ENCODE peak calls at places on chromosomes 2 and 18, in seven cellular contexts. Y is nephron progenitor cell, M is right lobe of liver, I is A549, E is AG04449, Z is IMR-90, J is pancreas. L is an unnamed sample.

GRCh38 chr2:179580378-179581146 is 280.9 kb downstream of the ZNF385B start:
- DNase-seq in J (peak), E (no peak), M (peak), Y (no peak), Z (no peak), I (no peak), L (no peak)

GRCh38 chr2:121319941-121320340 is 34.9 kb upstream of the TFCP2L1 start:
- DNase-seq in M (no peak), Y (no peak), I (no peak), Z (no peak), J (no peak), E (no peak), L (no peak)

GRCh38 chr18:43805646-43806194 is 528.4 kb upstream of the SYT4 start:
- DNase-seq in E (no peak), Z (no peak), J (no peak), I (no peak), M (no peak), Y (peak), L (no peak)

GRCh38 chr2:125745514-125745913 is 910.4 kb upstream of the GYPC start:
- DNase-seq in E (no peak), M (no peak), J (no peak), I (no peak), Z (no peak), Y (peak), L (peak)

GRCh38 chr2:132677661-132678060 is 7.7 kb upstream of the LYPD1 start:
- DNase-seq in Z (peak), J (no peak), E (no peak), Y (no peak), I (no peak), M (no peak), L (no peak)

GRCh38 chr2:145846986-145847385 is 1327.1 kb upstream of the ZEB2 start:
- DNase-seq in M (no peak), J (no peak), I (no peak), Y (no peak), E (no peak), Z (peak), L (no peak)

GRCh38 chr2:43405829-43406228 is 179.4 kb upstream of the ZFP36L2 start:
- DNase-seq in Z (no peak), Y (peak), I (no peak), J (no peak), M (no peak), E (no peak), L (no peak)

GRCh38 chr2:18209934-18210639 is 331.6 kb downstream of the KCNS3 start:
- DNase-seq in Z (peak), Y (no peak), M (no peak), E (peak), J (no peak), I (peak), L (no peak)

GRCh38 chr2:187497858-187498463 is 49.9 kb upstream of the CALCRL start:
- DNase-seq in Y (no peak), I (no peak), Z (no peak), E (no peak), J (no peak), M (no peak), L (no peak)
- TF ChIP-seq CTCF in Y (peak), I (peak), Z (peak), E (peak), J (peak), M (peak), L (peak)

DNA sequence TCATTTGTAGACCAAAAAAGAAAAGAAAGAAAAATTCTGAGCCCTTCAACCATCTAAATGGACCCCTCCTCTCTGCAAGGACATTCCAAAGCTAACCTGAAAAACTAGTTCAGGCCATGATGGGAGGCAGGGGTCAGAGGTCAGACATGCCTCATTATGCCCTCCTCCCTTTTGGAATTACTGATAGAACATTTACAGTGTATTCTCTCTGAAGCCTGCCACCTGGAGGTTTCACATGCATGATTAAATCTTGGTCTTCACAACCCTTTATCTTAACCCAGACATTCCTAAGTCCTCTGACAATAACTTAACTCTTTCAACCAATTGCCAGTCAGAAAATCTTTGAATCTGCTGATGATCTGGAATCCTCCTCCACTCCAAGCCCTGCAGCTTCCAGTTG is 86.0 kb downstream of the SPP2 start:
- DNase-seq in Z (no peak), Y (peak), M (no peak), I (no peak), E (no peak), J (no peak), L (no peak)
- TF ChIP-seq CTCF in Z (no peak), Y (no peak), M (no peak), I (no peak), E (no peak), J (no peak), L (no peak)

DNA sequence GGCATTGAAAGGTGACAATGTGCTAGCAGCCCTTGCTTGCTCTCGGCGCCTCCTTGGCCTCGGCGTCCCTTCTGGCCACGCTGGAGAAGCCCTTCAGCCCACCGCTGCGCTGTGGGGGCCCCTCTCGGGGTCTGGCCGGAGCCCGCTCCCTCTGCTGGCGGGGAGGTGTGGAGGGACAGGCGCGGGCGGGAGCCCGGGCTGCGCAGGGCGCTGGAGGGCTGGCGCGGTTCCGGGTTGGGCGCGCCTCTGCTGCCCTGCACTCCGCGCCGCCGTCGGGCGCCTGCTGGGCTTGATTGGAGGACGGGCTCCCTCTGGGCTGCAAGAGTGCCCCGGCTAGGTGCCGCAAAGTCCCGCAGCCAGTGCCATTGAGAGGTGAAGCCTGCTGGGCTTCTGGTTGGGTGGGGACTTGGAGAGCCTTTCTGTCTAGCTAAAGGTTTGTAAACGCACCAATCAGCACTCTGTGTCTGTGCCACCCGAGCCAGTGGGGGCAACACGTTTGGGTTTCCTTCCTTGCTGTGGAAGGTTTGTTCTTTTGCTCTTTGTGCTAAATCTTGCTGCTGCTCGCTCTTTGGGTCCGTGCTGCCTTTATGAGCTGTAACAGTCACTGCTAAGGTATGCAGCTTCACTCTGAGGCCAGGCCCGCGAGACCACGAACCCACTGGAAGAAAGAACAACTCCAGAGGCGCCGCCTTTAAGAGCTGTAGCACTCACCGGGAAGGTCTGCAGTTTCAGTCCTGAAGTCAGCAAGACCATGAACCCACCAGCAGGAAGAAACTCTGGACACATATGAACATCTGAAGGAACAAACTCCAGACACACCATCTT is 14.8 kb upstream of the IMP4 start:
- DNase-seq in E (no peak), J (no peak), M (no peak), Y (no peak), Z (peak), I (no peak), L (no peak)
- TF ChIP-seq CTCF in E (no peak), J (no peak), M (no peak), Y (no peak), Z (no peak), I (no peak), L (no peak)

GRCh38 chr2:108385411-108386071 is 7.8 kb downstream of the SULT1C4 start:
- DNase-seq in E (no peak), Z (no peak), J (no peak), I (peak), Y (no peak), M (no peak), L (no peak)

GRCh38 chr2:108384662-108385393 is 7.1 kb downstream of the SULT1C4 start:
- DNase-seq in M (no peak), I (no peak), J (no peak), Y (no peak), E (no peak), Z (no peak), L (no peak)

GRCh38 chr2:108382196-108382595 is 4.4 kb downstream of the SULT1C4 start:
- DNase-seq in I (no peak), M (no peak), Y (no peak), E (no peak), Z (peak), J (no peak), L (no peak)

GRCh38 chr2:108388045-108388444 is 10.3 kb downstream of the SULT1C4 start:
- DNase-seq in J (no peak), I (peak), E (no peak), Z (no peak), Y (no peak), M (no peak), L (no peak)

GRCh38 chr2:108383146-108383830 is 5.5 kb downstream of the SULT1C4 start:
- DNase-seq in M (no peak), I (no peak), Y (no peak), Z (no peak), J (no peak), E (no peak), L (no peak)
- TF ChIP-seq CTCF in M (no peak), I (no peak), Y (no peak), Z (no peak), J (no peak), E (no peak), L (no peak)

GRCh38 chr18:55405655-55406373 is 182.2 kb downstream of the TCF4 start:
- DNase-seq in Z (peak), J (peak), M (no peak), Y (peak), I (peak), E (no peak), L (no peak)
- TF ChIP-seq CTCF in Z (no peak), J (no peak), M (no peak), Y (no peak), I (no peak), E (no peak), L (no peak)

GRCh38 chr2:27125104-27125503 is 1.5 kb downstream of the ABHD1 start:
- DNase-seq in Y (no peak), J (no peak), M (no peak), I (no peak), Z (no peak), E (no peak), L (no peak)
- TF ChIP-seq CTCF in Y (no peak), J (no peak), M (no peak), I (no peak), Z (no peak), E (no peak), L (no peak)

GRCh38 chr2:106882658-106883057 is 3.3 kb downstream of the ST6GAL2 start:
- DNase-seq in Y (no peak), I (peak), M (no peak), J (no peak), Z (no peak), E (no peak), L (no peak)
- TF ChIP-seq CTCF in Y (no peak), I (peak), M (no peak), J (no peak), Z (no peak), E (peak), L (no peak)

DNA sequence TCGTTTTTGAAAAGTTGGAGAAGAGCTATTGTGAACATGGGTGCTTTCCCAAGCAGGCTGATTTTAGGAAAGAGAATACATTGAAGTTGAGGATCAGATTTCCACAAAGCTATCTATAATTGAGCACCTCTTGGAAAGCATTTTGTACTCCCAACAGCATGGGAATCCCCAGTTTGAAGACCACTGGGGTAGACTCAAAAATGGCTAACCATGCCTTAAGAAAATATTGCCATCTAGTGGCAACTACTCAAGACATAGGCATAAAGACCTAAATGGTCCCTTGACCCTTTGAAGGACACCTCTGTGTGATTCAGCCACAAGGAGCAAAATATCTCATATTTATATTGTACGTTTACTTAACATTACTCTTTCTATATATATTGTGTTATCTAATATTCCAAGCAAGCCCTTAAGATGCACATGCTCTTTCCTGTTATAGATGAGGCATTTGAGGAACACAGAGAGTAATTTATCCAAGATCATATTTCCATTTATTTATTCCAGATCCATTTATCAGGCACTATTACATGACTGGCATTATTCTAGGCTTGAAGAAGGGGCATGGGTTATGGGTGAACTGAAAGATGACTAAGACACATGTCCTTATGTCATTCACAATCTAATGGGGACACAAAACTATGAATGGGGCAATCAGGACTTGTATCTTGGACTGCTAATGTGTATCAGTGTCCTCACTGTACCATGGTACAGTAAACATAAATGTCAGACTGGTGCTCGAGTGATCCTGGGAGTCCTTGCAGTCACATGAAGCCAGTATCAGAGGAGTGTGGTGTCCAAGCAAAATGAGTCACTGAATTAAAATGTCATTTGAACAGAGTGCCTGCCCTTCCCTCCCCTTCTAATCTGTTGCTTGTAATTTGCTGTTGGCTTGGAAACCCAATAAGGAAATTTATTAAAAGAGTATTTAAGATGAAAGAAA is 121.0 kb upstream of the XPO1 start:
- DNase-seq in I (peak), Z (peak), E (no peak), M (no peak), Y (no peak), J (no peak), L (no peak)
- TF ChIP-seq CTCF in I (peak), Z (peak), E (peak), M (peak), Y (peak), J (peak), L (peak)

GRCh38 chr18:13427354-13427753 is 208.8 kb downstream of the LDLRAD4 start:
- DNase-seq in Z (no peak), M (no peak), Y (no peak), J (no peak), E (no peak), I (no peak), L (peak)
- TF ChIP-seq CTCF in Z (no peak), M (no peak), Y (no peak), J (no peak), E (no peak), I (no peak), L (no peak)

L was measured in endothelial cell.